ENCODE peak calls at places on chromosome 22, in eight cellular contexts. One of them, this sample, is unnamed. For H3K4me1, the result is how much of the 10 kb centered on the place peaks cover.

GRCh38 chr22:49008682-49009235 is 818.9 kb downstream of the BRD1 start:
- DNase-seq in K562: no peak
- DNase-seq in stomach: peak
- DNase-seq in IMR-90: no peak
- DNase-seq in upper lobe of left lung: no peak
- DNase-seq in body of pancreas: no peak
- DNase-seq in spleen: peak
- DNase-seq in transverse colon: no peak
- DNase-seq in this sample: peak

GRCh38 chr22:18063311-18063710 is 14.5 kb upstream of the PEX26 start:
- DNase-seq in K562: no peak
- DNase-seq in stomach: no peak
- DNase-seq in IMR-90: no peak
- DNase-seq in upper lobe of left lung: no peak
- DNase-seq in body of pancreas: no peak
- DNase-seq in spleen: peak
- DNase-seq in transverse colon: no peak
- DNase-seq in this sample: no peak

GRCh38 chr22:48944433-48944755 is 883.3 kb downstream of the BRD1 start:
- DNase-seq in K562: no peak
- DNase-seq in stomach: peak
- DNase-seq in IMR-90: no peak
- DNase-seq in upper lobe of left lung: no peak
- DNase-seq in body of pancreas: no peak
- DNase-seq in spleen: no peak
- DNase-seq in transverse colon: no peak
- DNase-seq in this sample: no peak

GRCh38 chr22:41341990-41342389 is 39.8 kb upstream of the TEF start:
- DNase-seq in K562: no peak
- DNase-seq in stomach: no peak
- DNase-seq in IMR-90: peak
- DNase-seq in upper lobe of left lung: no peak
- DNase-seq in body of pancreas: no peak
- DNase-seq in spleen: no peak
- DNase-seq in transverse colon: no peak
- DNase-seq in this sample: no peak

GRCh38 chr22:17106785-17107546 is 14.2 kb downstream of the TMEM121B start:
- DNase-seq in K562: no peak
- DNase-seq in stomach: no peak
- DNase-seq in IMR-90: no peak
- DNase-seq in upper lobe of left lung: peak
- DNase-seq in body of pancreas: no peak
- DNase-seq in spleen: peak
- DNase-seq in transverse colon: no peak
- DNase-seq in this sample: no peak

GRCh38 chr22:17368727-17369552 is at the start of gene CECR2:
- DNase-seq in K562: peak
- DNase-seq in stomach: no peak
- DNase-seq in IMR-90: no peak
- DNase-seq in upper lobe of left lung: peak
- DNase-seq in body of pancreas: peak
- DNase-seq in spleen: peak
- DNase-seq in transverse colon: peak
- DNase-seq in this sample: no peak

GRCh38 chr22:26550498-26551033 is 38.3 kb upstream of the TFIP11 start:
- DNase-seq in K562: no peak
- DNase-seq in stomach: no peak
- DNase-seq in IMR-90: peak
- DNase-seq in upper lobe of left lung: peak
- DNase-seq in body of pancreas: peak
- DNase-seq in spleen: no peak
- DNase-seq in transverse colon: no peak
- DNase-seq in this sample: no peak

GRCh38 chr22:33389927-33390326 is 331.7 kb upstream of the SYN3 start:
- DNase-seq in K562: no peak
- DNase-seq in stomach: no peak
- DNase-seq in IMR-90: peak
- DNase-seq in upper lobe of left lung: no peak
- DNase-seq in body of pancreas: no peak
- DNase-seq in spleen: no peak
- DNase-seq in transverse colon: no peak
- DNase-seq in this sample: no peak

GRCh38 chr22:34403667-34404066 is 483.4 kb upstream of the LARGE1 start:
- DNase-seq in K562: no peak
- DNase-seq in stomach: no peak
- DNase-seq in IMR-90: no peak
- DNase-seq in upper lobe of left lung: no peak
- DNase-seq in body of pancreas: no peak
- DNase-seq in spleen: no peak
- DNase-seq in transverse colon: no peak
- DNase-seq in this sample: no peak

GRCh38 chr22:22375586-22376351 is 131.2 kb downstream of the VPREB1 start:
- DNase-seq in K562: no peak
- DNase-seq in stomach: no peak
- DNase-seq in IMR-90: no peak
- DNase-seq in upper lobe of left lung: no peak
- DNase-seq in body of pancreas: no peak
- DNase-seq in spleen: no peak
- DNase-seq in transverse colon: peak
- DNase-seq in this sample: peak
- H3K4me1 ChIP-seq in K562: under half
- H3K4me1 ChIP-seq in stomach: under half
- H3K4me1 ChIP-seq in IMR-90: under half
- H3K4me1 ChIP-seq in upper lobe of left lung: under half
- H3K4me1 ChIP-seq in body of pancreas: under half
- H3K4me1 ChIP-seq in spleen: under half
- H3K4me1 ChIP-seq in transverse colon: under half
- H3K4me1 ChIP-seq in this sample: under half

DNA sequence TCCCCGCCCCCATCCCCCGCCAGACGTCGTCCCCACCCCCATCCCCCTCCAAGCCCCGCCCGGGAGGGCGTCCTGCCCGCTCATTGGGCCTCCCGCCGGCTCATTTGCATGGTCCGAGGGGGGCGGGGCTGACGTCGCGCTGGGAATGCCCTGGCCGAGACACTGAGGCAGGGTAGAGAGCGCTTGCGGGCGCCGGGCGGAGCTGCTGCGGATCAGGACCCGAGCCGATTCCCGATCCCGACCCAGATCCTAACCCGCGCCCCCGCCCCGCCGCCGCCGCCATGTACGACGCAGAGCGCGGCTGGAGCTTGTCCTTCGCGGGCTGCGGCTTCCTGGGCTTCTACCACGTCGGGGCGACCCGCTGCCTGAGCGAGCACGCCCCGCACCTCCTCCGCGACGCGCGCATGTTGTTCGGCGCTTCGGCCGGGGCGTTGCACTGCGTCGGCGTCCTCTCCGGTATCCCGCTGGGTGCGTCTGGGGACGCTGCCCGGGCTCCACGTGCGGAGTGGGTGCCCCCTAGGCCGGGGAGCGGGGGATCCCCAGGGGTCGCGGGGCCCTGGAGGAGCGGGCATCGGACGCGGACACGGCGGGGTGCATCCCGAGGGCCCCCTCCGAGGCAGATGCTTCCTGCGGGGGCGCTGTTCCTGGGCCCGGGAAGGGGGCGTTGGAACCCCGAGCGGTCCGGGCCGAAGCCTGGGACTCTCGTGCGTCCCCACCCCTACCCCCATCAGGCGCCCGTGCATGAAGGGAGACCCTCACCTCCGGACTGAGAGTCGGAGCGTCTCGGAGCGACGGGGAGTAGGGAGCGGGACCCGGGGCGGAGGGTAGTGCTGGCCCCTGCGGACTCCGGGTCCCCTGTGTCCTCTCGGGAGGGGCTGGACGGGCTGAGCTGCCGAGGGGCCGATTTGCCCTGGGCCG is at the start of gene PNPLA3:
- DNase-seq in K562: peak
- DNase-seq in stomach: peak
- DNase-seq in IMR-90: peak
- DNase-seq in upper lobe of left lung: peak
- DNase-seq in body of pancreas: peak
- DNase-seq in spleen: peak
- DNase-seq in transverse colon: peak
- DNase-seq in this sample: no peak
- TF ChIP-seq POLR2A in K562: no peak
- TF ChIP-seq POLR2A in stomach: no peak
- TF ChIP-seq POLR2A in IMR-90: peak
- TF ChIP-seq POLR2A in upper lobe of left lung: peak
- TF ChIP-seq POLR2A in body of pancreas: peak
- TF ChIP-seq POLR2A in spleen: no peak
- TF ChIP-seq POLR2A in transverse colon: peak
- TF ChIP-seq POLR2A in this sample: no peak

GRCh38 chr22:27782065-27782464 is 19.5 kb downstream of the MN1 start:
- DNase-seq in K562: no peak
- DNase-seq in stomach: no peak
- DNase-seq in IMR-90: no peak
- DNase-seq in upper lobe of left lung: no peak
- DNase-seq in body of pancreas: no peak
- DNase-seq in spleen: no peak
- DNase-seq in transverse colon: no peak
- DNase-seq in this sample: no peak
- H3K4me1 ChIP-seq in K562: under half
- H3K4me1 ChIP-seq in stomach: under half
- H3K4me1 ChIP-seq in IMR-90: under half
- H3K4me1 ChIP-seq in upper lobe of left lung: under half
- H3K4me1 ChIP-seq in body of pancreas: under half
- H3K4me1 ChIP-seq in spleen: under half
- H3K4me1 ChIP-seq in transverse colon: under half
- H3K4me1 ChIP-seq in this sample: under half

GRCh38 chr22:38308791-38309498 is 8.3 kb downstream of the CSNK1E start:
- DNase-seq in K562: no peak
- DNase-seq in stomach: no peak
- DNase-seq in IMR-90: no peak
- DNase-seq in upper lobe of left lung: no peak
- DNase-seq in body of pancreas: no peak
- DNase-seq in spleen: peak
- DNase-seq in transverse colon: no peak
- DNase-seq in this sample: no peak

GRCh38 chr22:38302906-38303305 is 14.3 kb downstream of the CSNK1E start:
- DNase-seq in K562: no peak
- DNase-seq in stomach: no peak
- DNase-seq in IMR-90: no peak
- DNase-seq in upper lobe of left lung: no peak
- DNase-seq in body of pancreas: no peak
- DNase-seq in spleen: no peak
- DNase-seq in transverse colon: no peak
- DNase-seq in this sample: no peak

GRCh38 chr22:38303974-38304373 is 13.3 kb downstream of the CSNK1E start:
- DNase-seq in K562: no peak
- DNase-seq in stomach: no peak
- DNase-seq in IMR-90: no peak
- DNase-seq in upper lobe of left lung: no peak
- DNase-seq in body of pancreas: no peak
- DNase-seq in spleen: no peak
- DNase-seq in transverse colon: no peak
- DNase-seq in this sample: no peak

GRCh38 chr22:38304526-38304925 is 12.7 kb downstream of the CSNK1E start:
- DNase-seq in K562: no peak
- DNase-seq in stomach: no peak
- DNase-seq in IMR-90: no peak
- DNase-seq in upper lobe of left lung: no peak
- DNase-seq in body of pancreas: no peak
- DNase-seq in spleen: no peak
- DNase-seq in transverse colon: no peak
- DNase-seq in this sample: no peak

DNA sequence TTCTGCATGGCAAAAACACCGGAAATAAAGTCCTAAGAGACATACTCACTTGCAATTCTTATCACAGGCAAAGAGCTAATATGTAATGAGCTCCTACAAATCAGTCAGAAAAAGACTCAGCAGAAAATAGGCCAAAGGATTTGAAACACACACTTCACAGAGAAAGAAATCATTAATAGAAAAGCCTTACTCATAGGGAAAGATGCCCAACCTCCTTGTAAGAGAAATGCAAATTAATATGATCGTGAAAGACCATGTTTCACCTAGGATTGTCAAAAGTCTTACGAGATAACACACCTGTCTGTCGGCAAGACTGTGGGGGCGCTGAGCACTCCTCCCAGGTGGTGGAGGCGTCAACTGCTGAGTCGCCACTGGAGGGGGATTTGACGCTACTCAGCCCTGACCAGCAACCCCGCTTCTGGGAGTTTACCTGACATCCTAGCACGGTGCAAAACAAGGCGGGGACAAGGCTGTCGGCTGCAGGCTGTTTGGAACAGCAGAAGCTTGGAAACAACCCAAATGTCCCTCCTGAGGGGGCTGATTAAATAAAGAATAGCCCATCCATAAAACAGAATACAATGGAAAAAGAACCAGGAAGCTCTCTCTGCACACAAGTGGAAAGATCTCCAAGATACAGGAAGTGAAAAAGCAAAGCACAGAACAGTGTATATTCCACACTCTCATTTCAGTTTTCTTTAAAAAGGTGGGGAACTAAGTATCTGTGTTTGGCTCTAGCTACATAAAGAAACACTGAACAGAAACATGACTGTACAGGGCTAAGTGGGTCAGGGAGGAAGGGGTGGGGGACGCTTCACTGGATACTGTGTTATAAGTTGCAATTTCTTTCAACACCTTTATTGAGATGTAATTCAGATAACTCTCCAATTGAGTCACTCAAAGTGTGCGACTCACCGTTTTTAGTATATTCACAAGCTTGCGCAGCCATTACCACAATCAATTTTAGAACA is 11.5 kb downstream of the CSNK1E start:
- DNase-seq in K562: peak
- DNase-seq in stomach: no peak
- DNase-seq in IMR-90: peak
- DNase-seq in upper lobe of left lung: peak
- DNase-seq in body of pancreas: peak
- DNase-seq in spleen: no peak
- DNase-seq in transverse colon: peak
- DNase-seq in this sample: no peak
- TF ChIP-seq POLR2A in K562: no peak
- TF ChIP-seq POLR2A in stomach: no peak
- TF ChIP-seq POLR2A in IMR-90: no peak
- TF ChIP-seq POLR2A in upper lobe of left lung: no peak
- TF ChIP-seq POLR2A in body of pancreas: no peak
- TF ChIP-seq POLR2A in spleen: no peak
- TF ChIP-seq POLR2A in transverse colon: no peak
- TF ChIP-seq POLR2A in this sample: no peak